ENCODE peak calls at places on chromosome 9, in seven cellular contexts. L is aorta; F is MM.1S; X is BE2C; B is CD4-positive, alpha-beta T cell; H is OCI-LY7; I is heart right ventricle. Q is an unnamed sample. For H3K9me3, the result is how much of the 10 kb centered on the place peaks cover.

GRCh38 chr9:93390953-93391515 is 60.5 kb upstream of the FAM120A start:
- DNase-seq in L (no peak), F (no peak), X (no peak), B (no peak), H (no peak), I (no peak), Q (no peak)

GRCh38 chr9:75201480-75202209 is 113.3 kb downstream of the OSTF1 start:
- DNase-seq in L (no peak), F (no peak), X (no peak), B (no peak), H (no peak), I (no peak), Q (no peak)

GRCh38 chr9:98018347-98018746 is 35.2 kb downstream of the ANP32B start:
- DNase-seq in L (no peak), F (no peak), X (no peak), B (no peak), H (no peak), I (no peak), Q (no peak)

GRCh38 chr9:109171926-109172325 is 4.9 kb upstream of the FRRS1L start:
- DNase-seq in L (no peak), F (no peak), X (no peak), B (no peak), H (no peak), I (no peak), Q (no peak)

GRCh38 chr9:98083059-98083458 is 26.5 kb downstream of the NANS start:
- DNase-seq in L (no peak), F (no peak), X (no peak), B (no peak), H (no peak), I (no peak), Q (no peak)

GRCh38 chr9:135159801-135160200 is 72.3 kb downstream of the OLFM1 start:
- DNase-seq in L (no peak), F (no peak), X (peak), B (no peak), H (no peak), I (no peak), Q (no peak)

GRCh38 chr9:27247756-27248155 is 49.2 kb downstream of the EQTN start:
- DNase-seq in L (no peak), F (peak), X (peak), B (no peak), H (peak), I (no peak), Q (no peak)

GRCh38 chr9:95155211-95155610 is 162.3 kb downstream of the FANCC start:
- DNase-seq in L (no peak), F (no peak), X (no peak), B (no peak), H (no peak), I (no peak), Q (no peak)

GRCh38 chr9:114771901-114772300 is 33.9 kb downstream of the TNFSF15 start:
- DNase-seq in L (no peak), F (no peak), X (no peak), B (no peak), H (no peak), I (no peak), Q (no peak)

GRCh38 chr9:77712533-77713130 is 64.5 kb upstream of the GNA14 start:
- DNase-seq in L (no peak), F (no peak), X (peak), B (no peak), H (no peak), I (no peak), Q (no peak)

GRCh38 chr9:95062601-95063065 is 254.9 kb downstream of the FANCC start:
- DNase-seq in L (no peak), F (no peak), X (no peak), B (no peak), H (no peak), I (no peak), Q (no peak)

GRCh38 chr9:96674914-96675538 is 19.9 kb upstream of the PRXL2C start:
- DNase-seq in L (no peak), F (no peak), X (no peak), B (no peak), H (no peak), I (no peak), Q (no peak)

GRCh38 chr9:5846501-5846921 is 13.6 kb upstream of the ERMP1 start:
- DNase-seq in L (no peak), F (no peak), X (no peak), B (no peak), H (no peak), I (no peak), Q (no peak)

GRCh38 chr9:101274971-101275670 is 109.7 kb downstream of the BAAT start:
- DNase-seq in L (no peak), F (no peak), X (no peak), B (no peak), H (no peak), I (no peak), Q (no peak)

GRCh38 chr9:91949946-91950664 is at the start of gene ROR2:
- DNase-seq in L (peak), F (peak), X (peak), B (peak), H (no peak), I (peak), Q (no peak)

GRCh38 chr9:77512876-77513275 is 135.2 kb downstream of the GNA14 start:
- DNase-seq in L (no peak), F (no peak), X (no peak), B (no peak), H (no peak), I (no peak), Q (no peak)

GRCh38 chr9:113857875-113858274 is 18.2 kb upstream of the ZNF618 start:
- DNase-seq in L (peak), F (peak), X (no peak), B (no peak), H (no peak), I (no peak), Q (no peak)

GRCh38 chr9:115008536-115008935 is 78.1 kb upstream of the TNFSF8 start:
- DNase-seq in L (peak), F (no peak), X (no peak), B (no peak), H (no peak), I (no peak), Q (no peak)

GRCh38 chr9:33721674-33722358 is 73.5 kb upstream of the PRSS3 start:
- DNase-seq in L (peak), F (peak), X (peak), B (peak), H (peak), I (peak), Q (peak)

GRCh38 chr9:17928768-17929167 is 349.9 kb downstream of the SH3GL2 start:
- DNase-seq in L (no peak), F (peak), X (no peak), B (no peak), H (no peak), I (no peak), Q (no peak)

GRCh38 chr9:89576404-89576824 is 28.4 kb upstream of the GADD45G start:
- DNase-seq in L (no peak), F (peak), X (no peak), B (no peak), H (peak), I (no peak), Q (no peak)

GRCh38 chr9:82117025-82117424 is 128.5 kb downstream of the SPATA31D1 start:
- DNase-seq in L (no peak), F (no peak), X (no peak), B (no peak), H (no peak), I (no peak), Q (no peak)

GRCh38 chr9:95140821-95141220 is 176.7 kb downstream of the FANCC start:
- DNase-seq in L (no peak), F (no peak), X (no peak), B (no peak), H (no peak), I (no peak), Q (no peak)

GRCh38 chr9:125493384-125493783 is 213.6 kb downstream of the MAPKAP1 start:
- DNase-seq in L (no peak), F (no peak), X (no peak), B (no peak), H (no peak), I (no peak), Q (no peak)

GRCh38 chr9:78386746-78387145 is 89.8 kb downstream of the PSAT1 start:
- DNase-seq in L (no peak), F (no peak), X (no peak), B (no peak), H (no peak), I (no peak), Q (no peak)

GRCh38 chr9:78462616-78463015 is 165.7 kb downstream of the PSAT1 start:
- DNase-seq in L (no peak), F (no peak), X (no peak), B (no peak), H (no peak), I (no peak), Q (no peak)

GRCh38 chr9:131593255-131593820 is 48.0 kb downstream of the PRRT1B start:
- DNase-seq in L (no peak), F (no peak), X (no peak), B (no peak), H (no peak), I (no peak), Q (no peak)

GRCh38 chr9:19922476-19923118 is 133.8 kb upstream of the SLC24A2 start:
- DNase-seq in L (no peak), F (no peak), X (peak), B (no peak), H (no peak), I (no peak), Q (no peak)

GRCh38 chr9:79573697-79573976 is 1.9 kb downstream of the TLE4 start:
- DNase-seq in L (no peak), F (no peak), X (no peak), B (no peak), H (no peak), I (no peak), Q (no peak)

GRCh38 chr9:112711050-112711689 is 6.7 kb downstream of the INIP start:
- DNase-seq in L (no peak), F (no peak), X (peak), B (no peak), H (peak), I (no peak), Q (no peak)

GRCh38 chr9:77291714-77292113 is 114.4 kb downstream of the VPS13A start:
- DNase-seq in L (no peak), F (no peak), X (peak), B (no peak), H (peak), I (no peak), Q (no peak)

GRCh38 chr9:29126783-29127182 is 1553.5 kb upstream of the C9orf72 start:
- DNase-seq in L (no peak), F (no peak), X (no peak), B (no peak), H (no peak), I (no peak), Q (no peak)
- H3K9me3 ChIP-seq in L (under half), F (under half), X (under half), B (under half), H (under half), I (half or more), Q (under half)

GRCh38 chr9:127419306-127419705 is 4.9 kb upstream of the ZNF79 start:
- DNase-seq in L (no peak), F (no peak), X (no peak), B (no peak), H (no peak), I (no peak), Q (no peak)
- H3K9me3 ChIP-seq in L (under half), F (under half), X (under half), B (under half), H (under half), I (under half), Q (under half)

GRCh38 chr9:130042931-130043653 is at the start of gene FNBP1:
- DNase-seq in L (peak), F (peak), X (peak), B (peak), H (peak), I (peak), Q (peak)

GRCh38 chr9:130043654-130044623 is 950 bp upstream of the FNBP1 start:
- DNase-seq in L (no peak), F (no peak), X (peak), B (no peak), H (no peak), I (peak), Q (no peak)

GRCh38 chr9:130040901-130041647 is 1.9 kb downstream of the FNBP1 start:
- DNase-seq in L (no peak), F (no peak), X (no peak), B (no peak), H (no peak), I (no peak), Q (no peak)

GRCh38 chr9:130041648-130042405 is 1.2 kb downstream of the FNBP1 start:
- DNase-seq in L (peak), F (no peak), X (peak), B (no peak), H (no peak), I (peak), Q (no peak)

GRCh38 chr9:130042406-130042930 is 521 bp downstream of the FNBP1 start:
- DNase-seq in L (peak), F (peak), X (peak), B (peak), H (peak), I (peak), Q (peak)
- H3K9me3 ChIP-seq in L (under half), F (under half), X (under half), B (under half), H (under half), I (under half), Q (under half)

GRCh38 chr9:137535120-137535428 is 15.1 kb downstream of the PNPLA7 start:
- DNase-seq in L (no peak), F (no peak), X (no peak), B (no peak), H (no peak), I (no peak), Q (no peak)
- H3K9me3 ChIP-seq in L (under half), F (under half), X (under half), B (under half), H (under half), I (under half), Q (under half)

Q was measured in T-helper 17 cell.